ENCODE peak calls at places on chromosomes 12 and 14, in eight cellular contexts. B is brain microvascular endothelial cell, I is HCT116, C is uterus, F is DND-41, G is fibroblast of mammary gland, X is pancreas, R is tibial artery. M is an unnamed sample.

GRCh38 chr12:120710805-120711296 is 593 bp downstream of the UNC119B start:
- DNase-seq in B (no peak), X (no peak), I (no peak), G (no peak), F (peak; percentile 35), C (peak; percentile 27), R (no peak), M (no peak)

GRCh38 chr14:59093889-59094288 is 94.6 kb upstream of the DAAM1 start:
- DNase-seq in B (no peak), R (no peak), G (no peak), F (no peak), I (no peak), X (no peak), C (no peak), M (no peak)

GRCh38 chr12:93122089-93122488 is 193.0 kb upstream of the EEA1 start:
- DNase-seq in F (no peak), C (no peak), B (peak; percentile 87), G (peak; percentile 97), X (no peak), I (no peak), R (no peak), M (peak; percentile 74)

GRCh38 chr12:72075891-72076557 is 137.4 kb downstream of the TPH2 start:
- DNase-seq in G (no peak), C (no peak), B (no peak), X (no peak), I (no peak), R (no peak), F (no peak), M (no peak)

GRCh38 chr12:131102493-131102931 is 148.8 kb downstream of the ADGRD1 start:
- DNase-seq in I (no peak), G (no peak), C (no peak), R (peak; percentile 5), B (no peak), F (no peak), X (no peak), M (no peak)

GRCh38 chr14:28785096-28785952 is 18.7 kb downstream of the FOXG1 start:
- DNase-seq in X (no peak), C (no peak), I (no peak), R (no peak), B (no peak), G (no peak), F (no peak), M (no peak)

GRCh38 chr14:22928237-22929103 is 706 bp downstream of the PRMT5 start:
- DNase-seq in I (no peak), R (no peak), X (no peak), C (no peak), G (no peak), B (no peak), F (peak; percentile 31), M (peak; percentile 16)

GRCh38 chr12:29743801-29744200 is 39.9 kb downstream of the TMTC1 start:
- DNase-seq in G (peak; percentile 99), I (no peak), C (no peak), B (peak; percentile 93), R (no peak), X (no peak), F (no peak), M (peak; percentile 98)

GRCh38 chr14:55043528-55043927 is 7.9 kb upstream of the MAPK1IP1L start:
- DNase-seq in G (peak; percentile 20), B (no peak), F (no peak), R (no peak), I (no peak), C (no peak), X (no peak), M (peak; percentile 70)

GRCh38 chr12:64088431-64089349 is 133.4 kb downstream of the KICS2 start:
- DNase-seq in X (peak; percentile 78), B (peak; percentile 98), F (no peak), I (peak; percentile 91), G (peak; percentile 97), R (peak; percentile 74), C (peak; percentile 65), M (peak; percentile 97)

GRCh38 chr14:77790566-77791224 is 9.2 kb upstream of the ADCK1 start:
- DNase-seq in F (no peak), X (no peak), G (no peak), R (no peak), I (no peak), B (no peak), C (no peak), M (no peak)

GRCh38 chr14:50830044-50830931 is 674 bp downstream of the NIN start:
- DNase-seq in G (no peak), F (peak; percentile 69), B (peak; percentile 23), X (peak; percentile 52), I (no peak), R (peak; percentile 61), C (peak; percentile 35), M (peak; percentile 54)

GRCh38 chr12:118981285-118982201 is at the start of gene SRRM4:
- DNase-seq in R (no peak), G (no peak), I (no peak), F (peak; percentile 9), B (no peak), C (no peak), X (no peak), M (no peak)

GRCh38 chr14:101875041-101875725 is 89.2 kb upstream of the DYNC1H1 start:
- DNase-seq in R (no peak), I (no peak), G (no peak), F (no peak), C (no peak), X (no peak), B (no peak), M (no peak)

GRCh38 chr14:101874001-101874400 is 90.4 kb upstream of the DYNC1H1 start:
- DNase-seq in R (no peak), B (no peak), C (no peak), I (no peak), G (no peak), F (no peak), X (no peak), M (no peak)

GRCh38 chr14:101877766-101878165 is 86.6 kb upstream of the DYNC1H1 start:
- DNase-seq in B (no peak), C (no peak), F (no peak), X (peak; percentile 12), I (no peak), G (no peak), R (no peak), M (no peak)

GRCh38 chr14:101876539-101876938 is 87.8 kb upstream of the DYNC1H1 start:
- DNase-seq in X (peak; percentile 69), F (peak; percentile 91), R (peak; percentile 79), I (no peak), B (no peak), G (peak; percentile 93), C (peak; percentile 92), M (peak; percentile 28)

GRCh38 chr14:101875726-101876268 is 88.6 kb upstream of the DYNC1H1 start:
- DNase-seq in X (no peak), R (no peak), C (no peak), I (no peak), F (no peak), B (no peak), G (peak; percentile 10), M (peak; percentile 34)
- H3K4me3 ChIP-seq in X (no peak overlapping the region), R (no peak overlapping the region), C (no peak overlapping the region), I (no peak overlapping the region), F (peak overlapping the region; percentile 9), B (no peak overlapping the region), G (no peak overlapping the region), M (no peak overlapping the region)

GRCh38 chr14:35339761-35340406 is 47.7 kb downstream of the PSMA6 start:
- DNase-seq in B (no peak), R (no peak), F (no peak), I (no peak), G (no peak), X (no peak), C (no peak), M (no peak)
- H3K4me3 ChIP-seq in B (no peak overlapping the region), R (no peak overlapping the region), F (no peak overlapping the region), I (no peak overlapping the region), G (no peak overlapping the region), X (no peak overlapping the region), C (no peak overlapping the region), M (no peak overlapping the region)

GRCh38 chr12:108596854-108597558 is 878 bp downstream of the TMEM119 start:
- DNase-seq in B (no peak), C (no peak), R (no peak), G (no peak), F (no peak), X (no peak), I (no peak), M (no peak)
- H3K4me3 ChIP-seq in B (peak overlapping the region; percentile 55), C (peak overlapping the region; percentile 28), R (no peak overlapping the region), G (peak overlapping the region; percentile 70), F (no peak overlapping the region), X (no peak overlapping the region), I (no peak overlapping the region), M (peak overlapping the region; percentile 20)

GRCh38 chr12:123941485-123942276 is 30.9 kb downstream of the CCDC92 start:
- DNase-seq in X (no peak), F (no peak), C (no peak), B (no peak), G (peak; percentile 42), I (no peak), R (no peak), M (peak; percentile 26)
- H3K4me3 ChIP-seq in X (no peak overlapping the region), F (no peak overlapping the region), C (no peak overlapping the region), B (no peak overlapping the region), G (no peak overlapping the region), I (no peak overlapping the region), R (no peak overlapping the region), M (no peak overlapping the region)

GRCh38 chr14:61719344-61720301 is 24.3 kb downstream of the HIF1A start:
- DNase-seq in I (no peak), C (no peak), G (no peak), X (no peak), R (no peak), B (no peak), F (no peak), M (no peak)

GRCh38 chr14:61716956-61717355 is 21.6 kb downstream of the HIF1A start:
- DNase-seq in G (no peak), B (no peak), X (no peak), I (no peak), R (no peak), F (no peak), C (no peak), M (peak; percentile 63)

GRCh38 chr14:61713724-61714437 is 18.6 kb downstream of the HIF1A start:
- DNase-seq in R (no peak), F (no peak), I (no peak), C (no peak), B (no peak), G (no peak), X (no peak), M (no peak)

GRCh38 chr14:61720302-61720677 is 25.0 kb downstream of the HIF1A start:
- DNase-seq in B (no peak), G (no peak), I (no peak), R (no peak), X (no peak), F (no peak), C (no peak), M (no peak)

GRCh38 chr14:61718039-61718438 is 22.7 kb downstream of the HIF1A start:
- DNase-seq in G (no peak), I (no peak), X (no peak), R (no peak), C (no peak), B (no peak), F (no peak), M (no peak)
- H3K4me3 ChIP-seq in G (no peak overlapping the region), I (no peak overlapping the region), X (no peak overlapping the region), R (no peak overlapping the region), C (no peak overlapping the region), B (peak overlapping the region; percentile 6), F (no peak overlapping the region), M (no peak overlapping the region)

M was measured in choroid plexus epithelial cell.